ENCODE peak calls at places on chromosomes 16 and 17, in eight cellular contexts. U is adrenal gland, E is Peyer's patch, M is left ventricle myocardium inferior, I is fibroblast of lung, T is tibial nerve, A is MM.1S, H is heart right ventricle. G is an unnamed sample.

GRCh38 chr16:1283296-1283695 is 26.1 kb upstream of the UBE2I start:
- DNase-seq in U (no peak), E (no peak), M (no peak), I (no peak), T (no peak), A (no peak), H (no peak), G (no peak)

GRCh38 chr17:4509402-4509801 is 10.7 kb downstream of the SPNS2 start:
- DNase-seq in U (no peak), E (no peak), M (no peak), I (no peak), T (no peak), A (peak; percentile 19), H (no peak), G (no peak)

GRCh38 chr16:49643429-49644142 is 212.3 kb downstream of the ZNF423 start:
- DNase-seq in U (peak; percentile 58), E (no peak), M (no peak), I (peak; percentile 95), T (no peak), A (no peak), H (no peak), G (no peak)

GRCh38 chr17:11490171-11490760 is 108.0 kb upstream of the DNAH9 start:
- DNase-seq in U (no peak), E (no peak), M (no peak), I (no peak), T (no peak), A (no peak), H (no peak), G (no peak)

GRCh38 chr17:16662936-16663335 is 9.3 kb upstream of the ZNF624 start:
- DNase-seq in U (no peak), E (no peak), M (no peak), I (peak; percentile 28), T (no peak), A (no peak), H (no peak), G (no peak)

GRCh38 chr17:47229535-47230443 is 20.6 kb downstream of the MYL4 start:
- DNase-seq in U (peak; percentile 92), E (peak; percentile 77), M (peak; percentile 77), I (peak; percentile 91), T (peak; percentile 91), A (peak; percentile 88), H (peak; percentile 91), G (peak; percentile 88)

GRCh38 chr17:70552230-70552981 is 383.1 kb downstream of the KCNJ2 start:
- DNase-seq in U (peak; percentile 1), E (no peak), M (no peak), I (peak; percentile 35), T (peak; percentile 35), A (peak; percentile 45), H (peak; percentile 8), G (no peak)

GRCh38 chr16:11245222-11245737 is 10.7 kb downstream of the SOCS1 start:
- DNase-seq in U (no peak), E (no peak), M (no peak), I (no peak), T (no peak), A (no peak), H (no peak), G (no peak)

GRCh38 chr16:24689128-24689527 is 40.3 kb upstream of the TNRC6A start:
- DNase-seq in U (peak; percentile 62), E (no peak), M (no peak), I (peak; percentile 44), T (no peak), A (no peak), H (no peak), G (no peak)

GRCh38 chr17:38341035-38341721 is 2.6 kb downstream of the GPR179 start:
- DNase-seq in U (peak; percentile 83), E (no peak), M (peak; percentile 71), I (no peak), T (peak; percentile 21), A (no peak), H (peak; percentile 40), G (peak; percentile 45)

GRCh38 chr16:61887903-61888302 is 148.3 kb downstream of the CDH8 start:
- DNase-seq in U (peak; percentile 2), E (no peak), M (peak; percentile 10), I (peak; percentile 74), T (no peak), A (peak; percentile 48), H (peak; percentile 4), G (no peak)

GRCh38 chr16:624522-625401 is 6.0 kb upstream of the WFIKKN1 start:
- DNase-seq in U (no peak), E (no peak), M (no peak), I (no peak), T (no peak), A (no peak), H (no peak), G (no peak)

GRCh38 chr17:4204676-4205075 is 59.1 kb downstream of the ANKFY1 start:
- DNase-seq in U (peak; percentile 90), E (no peak), M (no peak), I (peak; percentile 96), T (peak; percentile 78), A (no peak), H (no peak), G (peak; percentile 57)

GRCh38 chr16:23105309-23105708 is 43.9 kb downstream of the USP31 start:
- DNase-seq in U (no peak), E (no peak), M (no peak), I (no peak), T (no peak), A (no peak), H (no peak), G (no peak)

GRCh38 chr16:23101012-23101550 is 48.2 kb downstream of the USP31 start:
- DNase-seq in U (no peak), E (no peak), M (no peak), I (no peak), T (no peak), A (no peak), H (no peak), G (no peak)

GRCh38 chr16:23104032-23104955 is 45.0 kb downstream of the USP31 start:
- DNase-seq in U (no peak), E (no peak), M (no peak), I (no peak), T (no peak), A (no peak), H (no peak), G (no peak)

GRCh38 chr16:23107117-23107516 is 42.1 kb downstream of the USP31 start:
- DNase-seq in U (peak; percentile 48), E (no peak), M (no peak), I (no peak), T (no peak), A (no peak), H (no peak), G (no peak)

DNA sequence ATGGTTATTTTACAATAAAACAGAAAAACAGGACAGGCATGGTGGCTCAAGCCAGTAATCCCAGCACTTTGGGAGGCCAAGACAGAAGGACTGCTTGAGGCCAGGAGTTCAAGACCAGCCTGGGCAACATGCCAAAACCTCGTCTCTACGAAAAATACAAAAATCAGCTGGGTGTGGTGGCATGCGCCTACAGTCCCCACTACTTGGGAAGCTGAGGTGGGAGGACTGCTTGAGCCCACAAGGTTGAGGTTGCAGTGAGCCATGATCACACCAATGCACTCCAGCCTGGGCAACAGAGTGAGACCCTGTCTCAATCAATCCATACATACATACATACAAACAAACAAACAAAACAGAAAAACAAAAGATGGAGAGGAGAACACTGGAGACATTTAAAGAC is 45.6 kb downstream of the USP31 start:
- DNase-seq in U (no peak), E (no peak), M (no peak), I (no peak), T (no peak), A (no peak), H (no peak), G (no peak)
- H3K36me3 ChIP-seq in U (no peaks in the 10 kb centered on the region), E (peaks cover 3% of the 10 kb centered on the region), M (peaks cover 59% of the 10 kb centered on the region), I (no peaks in the 10 kb centered on the region), T (no peaks in the 10 kb centered on the region), A (no peaks in the 10 kb centered on the region), H (peaks cover 13% of the 10 kb centered on the region), G (peaks cover 5% of the 10 kb centered on the region)

GRCh38 chr16:87953308-87954208 is 2.3 kb downstream of the BANP start:
- DNase-seq in U (no peak), E (no peak), M (no peak), I (peak; percentile 10), T (no peak), A (no peak), H (no peak), G (no peak)
- H3K27ac ChIP-seq in U (peak overlapping the region; percentile 48), E (peak overlapping the region; percentile 98), M (peak overlapping the region; percentile 58), I (peak overlapping the region; percentile 2), T (no peak overlapping the region), A (no peak overlapping the region), H (peak overlapping the region; percentile 24), G (peak overlapping the region; percentile 99)

GRCh38 chr17:67136191-67137025 is 92.1 kb downstream of the CACNG1 start:
- DNase-seq in U (no peak), E (no peak), M (no peak), I (no peak), T (no peak), A (no peak), H (no peak), G (no peak)

GRCh38 chr17:67139289-67139688 is 94.9 kb downstream of the CACNG1 start:
- DNase-seq in U (no peak), E (no peak), M (no peak), I (no peak), T (no peak), A (no peak), H (no peak), G (no peak)

GRCh38 chr17:67138392-67138791 is 94.0 kb downstream of the CACNG1 start:
- DNase-seq in U (no peak), E (no peak), M (no peak), I (no peak), T (no peak), A (no peak), H (no peak), G (no peak)

GRCh38 chr17:67137860-67138259 is 93.5 kb downstream of the CACNG1 start:
- DNase-seq in U (no peak), E (no peak), M (no peak), I (no peak), T (no peak), A (no peak), H (no peak), G (no peak)

DNA sequence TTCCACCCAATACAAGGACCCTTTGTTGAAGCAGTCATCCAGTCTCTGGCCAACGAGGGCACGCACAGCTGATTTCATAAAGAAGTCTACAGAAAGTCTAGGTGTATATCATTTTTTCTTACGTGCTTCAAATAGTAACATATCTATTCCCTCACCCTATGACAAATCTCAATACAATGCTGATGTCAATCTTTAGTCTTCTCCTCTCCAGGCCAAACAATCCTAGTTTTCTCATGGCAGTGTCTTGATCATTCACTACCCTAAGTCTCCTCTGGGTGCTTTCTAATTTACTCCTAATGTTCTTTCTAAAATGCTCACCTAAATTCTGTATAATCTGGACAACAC is 92.6 kb downstream of the CACNG1 start:
- DNase-seq in U (no peak), E (no peak), M (no peak), I (peak; percentile 21), T (no peak), A (no peak), H (no peak), G (no peak)
- H3K4me3 ChIP-seq in U (no peak overlapping the region), E (no peak overlapping the region), M (no peak overlapping the region), I (no peak overlapping the region), T (no peak overlapping the region), A (no peak overlapping the region), H (no peak overlapping the region), G (no peak overlapping the region)

DNA sequence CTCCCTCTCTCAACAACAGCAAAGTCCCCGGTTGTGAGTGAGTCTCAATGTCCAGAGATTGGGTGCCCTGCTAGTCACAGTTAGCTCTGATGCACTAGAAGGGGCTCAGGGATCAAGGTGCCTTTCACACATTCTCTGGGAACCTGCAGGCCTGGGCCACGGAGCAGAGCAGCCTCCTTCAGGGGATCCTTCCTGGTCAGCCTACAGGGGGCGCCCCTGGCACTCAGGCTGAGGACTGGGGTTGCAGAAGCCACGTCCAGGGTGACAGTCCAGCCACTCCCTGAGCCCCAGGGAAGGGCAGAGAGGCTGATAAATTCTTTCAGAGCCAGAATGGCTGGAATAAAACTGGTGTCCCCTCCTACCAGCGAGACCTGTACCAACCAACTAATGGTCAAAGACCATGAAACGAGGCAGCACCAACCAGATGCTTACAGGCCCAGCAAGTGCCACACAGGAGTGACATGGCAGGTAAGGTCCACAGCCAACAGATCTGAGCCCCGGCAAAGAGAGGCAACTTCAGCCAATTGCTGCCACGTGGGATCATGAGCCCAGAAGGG is 43.5 kb downstream of the ST3GAL2 start:
- DNase-seq in U (peak; percentile 76), E (peak; percentile 55), M (peak; percentile 63), I (peak; percentile 23), T (no peak), A (peak; percentile 64), H (peak; percentile 59), G (peak; percentile 71)
- H3K36me3 ChIP-seq in U (no peaks in the 10 kb centered on the region), E (peaks cover 19% of the 10 kb centered on the region), M (peaks cover 33% of the 10 kb centered on the region), I (peaks cover 4% of the 10 kb centered on the region), T (no peaks in the 10 kb centered on the region), A (no peaks in the 10 kb centered on the region), H (peaks cover 11% of the 10 kb centered on the region), G (peaks cover 36% of the 10 kb centered on the region)

G was measured in psoas muscle.